ENCODE peak calls at places on chromosomes 2 and 18, in seven cellular contexts. K, E, T, Y, W, B and L are unnamed samples.

GRCh38 chr2:162056796-162057399 is 17.1 kb downstream of the DPP4 start:
- DNase-seq in K (no peak), B (no peak), Y (no peak), W (no peak), T (no peak), E (no peak), L (no peak)

GRCh38 chr2:28434600-28434989 is 41.9 kb downstream of the FOSL2 start:
- DNase-seq in K (no peak), Y (no peak), B (no peak), W (peak), T (no peak), E (no peak), L (no peak)

GRCh38 chr18:79488311-79489047 is 92.7 kb downstream of the NFATC1 start:
- DNase-seq in W (no peak), K (no peak), Y (no peak), E (no peak), B (no peak), T (no peak), L (no peak)

GRCh38 chr2:132766573-132766972 is 96.6 kb upstream of the LYPD1 start:
- DNase-seq in T (no peak), K (no peak), W (no peak), Y (no peak), B (no peak), E (no peak), L (peak)

GRCh38 chr2:239269173-239269865 is 131.5 kb downstream of the HDAC4 start:
- DNase-seq in W (no peak), Y (no peak), K (no peak), B (no peak), T (no peak), E (no peak), L (peak)

GRCh38 chr2:67585400-67585799 is 188.3 kb downstream of the ETAA1 start:
- DNase-seq in T (no peak), E (no peak), W (no peak), B (no peak), Y (no peak), K (no peak), L (no peak)

GRCh38 chr18:32771871-32772499 is 838 bp downstream of the KLHL14 start:
- DNase-seq in T (no peak), K (no peak), Y (no peak), B (no peak), W (no peak), E (peak), L (no peak)

GRCh38 chr18:79405019-79405780 is 9.5 kb downstream of the NFATC1 start:
- DNase-seq in Y (no peak), B (no peak), W (no peak), T (no peak), K (no peak), E (no peak), L (no peak)

GRCh38 chr18:13455960-13456471 is 237.5 kb downstream of the LDLRAD4 start:
- DNase-seq in Y (no peak), B (peak), T (no peak), K (no peak), W (no peak), E (no peak), L (no peak)

GRCh38 chr2:147665035-147665434 is 179.8 kb upstream of the ACVR2A start:
- DNase-seq in W (no peak), E (no peak), T (no peak), K (no peak), B (no peak), Y (no peak), L (no peak)

GRCh38 chr18:68766433-68766832 is 31.4 kb upstream of the CCDC102B start:
- DNase-seq in Y (no peak), E (no peak), K (no peak), B (no peak), W (no peak), T (no peak), L (no peak)

GRCh38 chr18:9740076-9740475 is 32.0 kb downstream of the RAB31 start:
- DNase-seq in E (no peak), B (no peak), T (no peak), Y (no peak), K (no peak), W (no peak), L (no peak)

GRCh38 chr2:205590759-205591158 is 91.5 kb upstream of the NRP2 start:
- DNase-seq in T (no peak), W (no peak), Y (no peak), E (no peak), B (no peak), K (no peak), L (no peak)

GRCh38 chr2:43136862-43137261 is 89.5 kb downstream of the ZFP36L2 start:
- DNase-seq in B (no peak), E (peak), T (no peak), K (no peak), W (no peak), Y (no peak), L (no peak)

GRCh38 chr2:73243884-73244570 is 9.9 kb downstream of the CCT7 start:
- DNase-seq in E (peak), T (no peak), W (no peak), B (no peak), Y (no peak), K (no peak), L (no peak)

GRCh38 chr2:160293401-160293911 is 93.4 kb upstream of the ITGB6 start:
- DNase-seq in E (peak), T (no peak), K (no peak), W (no peak), Y (no peak), B (no peak), L (no peak)

GRCh38 chr2:191713837-191714236 is 35.9 kb downstream of the NABP1 start:
- DNase-seq in T (peak), B (no peak), Y (no peak), K (no peak), W (peak), E (no peak), L (no peak)

GRCh38 chr2:148517296-148517695 is 127.3 kb upstream of the EPC2 start:
- DNase-seq in Y (no peak), W (no peak), B (no peak), T (no peak), E (no peak), K (no peak), L (no peak)

GRCh38 chr2:225584821-225585220 is 185.3 kb downstream of the NYAP2 start:
- DNase-seq in B (no peak), K (peak), W (no peak), Y (no peak), T (peak), E (peak), L (no peak)

GRCh38 chr2:133667085-133667484 is 98.8 kb upstream of the NCKAP5 start:
- DNase-seq in T (no peak), W (no peak), Y (no peak), E (no peak), B (no peak), K (no peak), L (no peak)

GRCh38 chr2:183172220-183172887 is 48.1 kb downstream of the NUP35 start:
- DNase-seq in K (no peak), T (no peak), E (no peak), B (no peak), Y (peak), W (no peak), L (no peak)

GRCh38 chr18:63963610-63964256 is 6.1 kb upstream of the SERPINB8 start:
- DNase-seq in K (no peak), T (peak), W (peak), E (peak), B (no peak), Y (no peak), L (peak)

GRCh38 chr18:55401638-55402191 is 186.3 kb downstream of the TCF4 start:
- DNase-seq in Y (no peak), W (peak), E (no peak), K (no peak), T (no peak), B (no peak), L (peak)

GRCh38 chr2:27096748-27097297 is 10.3 kb downstream of the KHK start:
- DNase-seq in B (no peak), W (no peak), T (no peak), Y (no peak), E (peak), K (no peak), L (no peak)

GRCh38 chr2:212843409-212844199 is 305.0 kb upstream of the ERBB4 start:
- DNase-seq in Y (no peak), B (no peak), W (no peak), E (no peak), T (no peak), K (no peak), L (no peak)

GRCh38 chr2:100857915-100858314 is 38.0 kb downstream of the NPAS2 start:
- DNase-seq in E (no peak), Y (no peak), K (no peak), B (no peak), W (no peak), T (no peak), L (no peak)

GRCh38 chr18:60389314-60389713 is 16.7 kb upstream of the MC4R start:
- DNase-seq in B (no peak), E (no peak), W (no peak), Y (no peak), T (no peak), K (no peak), L (no peak)

GRCh38 chr2:73293534-73294171 is at the start of gene EGR4:
- DNase-seq in W (peak), T (peak), K (peak), B (peak), Y (peak), E (peak), L (peak)

GRCh38 chr2:21117688-21118087 is 6.1 kb upstream of the TDRD15 start:
- DNase-seq in E (peak), W (no peak), Y (no peak), B (no peak), T (no peak), K (no peak), L (no peak)

GRCh38 chr2:56703001-56703400 is 519.2 kb downstream of the CCDC85A start:
- DNase-seq in W (no peak), B (no peak), E (no peak), T (no peak), K (no peak), Y (no peak), L (no peak)

GRCh38 chr2:70123051-70123828 is 36.0 kb downstream of the PCBP1 start:
- DNase-seq in E (no peak), W (no peak), B (no peak), T (no peak), Y (peak), K (peak), L (peak)

GRCh38 chr2:30756051-30756719 is 51.1 kb downstream of the CAPN13 start:
- DNase-seq in E (peak), Y (no peak), K (peak), W (peak), T (no peak), B (no peak), L (peak)

GRCh38 chr2:170740660-170741059 is 25.5 kb downstream of the SP5 start:
- DNase-seq in K (peak), Y (no peak), E (no peak), T (no peak), B (no peak), W (no peak), L (no peak)

GRCh38 chr18:1012775-1013174 is 108.1 kb downstream of the ADCYAP1 start:
- DNase-seq in W (no peak), Y (no peak), T (no peak), K (no peak), B (no peak), E (no peak), L (no peak)

GRCh38 chr18:32072321-32072720 is 19.4 kb upstream of the RNF138 start:
- DNase-seq in T (no peak), E (no peak), K (peak), B (no peak), W (peak), Y (no peak), L (peak)

GRCh38 chr2:216903470-216903869 is 43.6 kb upstream of the TNP1 start:
- DNase-seq in B (no peak), Y (no peak), K (no peak), E (no peak), W (no peak), T (no peak), L (no peak)

GRCh38 chr2:109335586-109336266 is 206.7 kb downstream of the SH3RF3 start:
- DNase-seq in Y (no peak), E (no peak), W (no peak), T (no peak), B (no peak), K (no peak), L (no peak)

GRCh38 chr2:37569986-37570688 is 101.3 kb downstream of the CDC42EP3 start:
- DNase-seq in T (no peak), E (no peak), W (peak), Y (no peak), B (no peak), K (no peak), L (no peak)

GRCh38 chr2:37571571-37572136 is 99.8 kb downstream of the CDC42EP3 start:
- DNase-seq in E (no peak), K (no peak), W (no peak), T (no peak), B (no peak), Y (no peak), L (no peak)

GRCh38 chr2:37569131-37569530 is 102.3 kb downstream of the CDC42EP3 start:
- DNase-seq in E (no peak), B (no peak), Y (no peak), K (no peak), W (no peak), T (no peak), L (no peak)

GRCh38 chr2:37568565-37568964 is 102.9 kb downstream of the CDC42EP3 start:
- DNase-seq in K (peak), T (no peak), E (no peak), B (no peak), W (no peak), Y (no peak), L (no peak)

GRCh38 chr2:37570773-37571570 is 100.5 kb downstream of the CDC42EP3 start:
- DNase-seq in E (peak), B (peak), T (no peak), K (no peak), W (no peak), Y (no peak), L (no peak)
- TF ChIP-seq JUND in E (peak), B (no peak), T (no peak), K (no peak), W (no peak), Y (no peak), L (no peak)

DNA sequence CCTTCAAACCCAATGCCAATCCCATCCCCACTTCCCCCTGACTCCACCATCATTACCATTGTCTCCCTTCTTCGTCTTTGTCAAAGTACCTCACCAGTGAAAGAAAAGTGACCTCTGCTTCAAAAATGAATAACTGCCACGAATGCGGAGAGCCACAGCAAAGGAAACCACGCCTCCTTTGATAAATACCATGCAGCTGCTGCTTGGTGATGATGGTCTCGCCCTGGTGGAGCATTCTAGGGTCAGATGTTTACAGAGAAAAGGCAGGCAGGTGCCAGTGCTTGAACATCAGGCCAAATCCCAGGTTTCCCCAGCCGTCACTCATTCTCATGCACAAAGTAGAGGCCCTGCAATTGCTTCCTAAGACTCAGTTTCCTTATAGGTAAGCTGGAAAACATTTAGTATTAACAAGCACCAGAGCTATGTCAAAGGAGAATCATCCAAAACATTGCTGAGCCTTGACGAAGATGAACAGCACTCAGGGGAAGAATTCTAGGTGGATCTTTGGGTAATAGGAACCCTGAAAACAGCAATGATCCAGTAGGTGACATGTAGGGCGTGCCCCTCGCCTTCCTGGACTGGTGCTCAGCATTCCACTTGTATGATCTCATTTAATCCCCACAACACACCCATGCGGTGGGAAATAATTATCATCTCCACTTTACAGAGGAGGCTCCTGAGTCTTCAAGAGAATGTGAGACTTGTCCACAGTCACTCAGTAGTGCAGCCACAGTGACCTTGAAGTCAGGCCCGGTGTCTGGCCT is 162.0 kb downstream of the BCL11A start:
- DNase-seq in B (no peak), Y (no peak), E (no peak), K (no peak), W (no peak), T (no peak), L (no peak)
- TF ChIP-seq JUND in B (no peak), Y (no peak), E (no peak), K (no peak), W (no peak), T (no peak), L (no peak)

GRCh38 chr2:173984866-173985588 is 19.9 kb upstream of the SP3 start:
- DNase-seq in Y (no peak), B (no peak), K (no peak), W (no peak), E (no peak), T (no peak), L (peak)
- TF ChIP-seq JUND in Y (no peak), B (no peak), K (no peak), W (no peak), E (no peak), T (no peak), L (no peak)

DNA sequence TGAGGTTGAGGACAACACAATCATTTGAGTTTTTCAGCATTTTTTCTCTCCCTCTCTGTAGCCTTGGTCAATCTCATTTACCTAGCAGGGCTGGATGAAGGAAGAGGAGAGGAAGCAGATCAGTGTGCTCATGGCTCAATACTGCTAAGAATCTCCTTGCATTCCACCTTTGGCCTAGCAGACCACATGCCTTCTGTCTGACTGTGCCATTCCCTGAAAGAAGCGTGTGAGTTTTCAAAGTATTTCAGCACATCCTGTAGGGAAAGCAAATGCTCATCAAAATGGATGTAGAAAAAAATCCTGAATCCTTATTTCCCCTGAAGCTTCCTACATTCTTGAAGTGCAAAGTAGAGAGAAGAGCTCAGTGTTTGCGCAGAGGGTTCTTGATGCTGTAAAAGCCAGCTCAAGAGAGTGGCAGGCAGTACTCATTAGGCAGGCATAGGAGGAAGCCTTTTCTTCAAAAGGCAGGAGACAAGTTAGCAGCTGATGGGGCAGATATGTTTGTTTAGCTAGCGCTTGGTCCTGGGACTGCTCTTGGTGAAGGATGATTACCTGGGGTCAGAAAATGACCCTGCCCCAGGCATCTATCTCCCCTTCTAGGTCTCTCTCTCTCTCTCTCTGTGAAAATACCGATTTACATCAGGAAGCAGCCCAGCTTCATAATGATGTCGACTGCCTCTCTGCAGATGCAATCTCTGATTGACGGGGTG is 14.4 kb upstream of the PIK3C3 start:
- DNase-seq in Y (peak), K (no peak), B (no peak), E (no peak), W (no peak), T (no peak), L (no peak)
- TF ChIP-seq JUND in Y (no peak), K (no peak), B (no peak), E (peak), W (no peak), T (no peak), L (no peak)

DNA sequence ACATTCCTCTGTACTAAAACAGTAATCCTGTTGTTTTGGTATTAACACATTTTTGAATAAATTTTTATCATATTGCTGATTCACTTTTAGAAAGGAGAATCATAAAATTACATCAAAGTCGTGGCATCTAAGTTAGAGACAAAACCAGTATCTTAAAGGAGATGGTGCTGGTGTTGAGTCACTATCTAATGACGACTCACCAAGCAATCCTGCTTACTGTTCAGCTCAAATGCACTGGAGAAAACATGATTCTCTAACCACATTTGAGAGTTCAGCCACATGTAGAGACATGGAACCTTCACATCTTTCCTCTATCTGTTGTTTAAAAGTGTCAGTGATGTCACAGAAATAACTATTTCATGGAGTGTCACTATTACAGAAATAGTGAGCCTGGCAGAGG is 473.8 kb downstream of the TGIF1 start:
- DNase-seq in T (no peak), B (no peak), K (no peak), W (no peak), E (no peak), Y (no peak), L (no peak)
- TF ChIP-seq JUND in T (no peak), B (no peak), K (no peak), W (no peak), E (no peak), Y (no peak), L (no peak)

DNA sequence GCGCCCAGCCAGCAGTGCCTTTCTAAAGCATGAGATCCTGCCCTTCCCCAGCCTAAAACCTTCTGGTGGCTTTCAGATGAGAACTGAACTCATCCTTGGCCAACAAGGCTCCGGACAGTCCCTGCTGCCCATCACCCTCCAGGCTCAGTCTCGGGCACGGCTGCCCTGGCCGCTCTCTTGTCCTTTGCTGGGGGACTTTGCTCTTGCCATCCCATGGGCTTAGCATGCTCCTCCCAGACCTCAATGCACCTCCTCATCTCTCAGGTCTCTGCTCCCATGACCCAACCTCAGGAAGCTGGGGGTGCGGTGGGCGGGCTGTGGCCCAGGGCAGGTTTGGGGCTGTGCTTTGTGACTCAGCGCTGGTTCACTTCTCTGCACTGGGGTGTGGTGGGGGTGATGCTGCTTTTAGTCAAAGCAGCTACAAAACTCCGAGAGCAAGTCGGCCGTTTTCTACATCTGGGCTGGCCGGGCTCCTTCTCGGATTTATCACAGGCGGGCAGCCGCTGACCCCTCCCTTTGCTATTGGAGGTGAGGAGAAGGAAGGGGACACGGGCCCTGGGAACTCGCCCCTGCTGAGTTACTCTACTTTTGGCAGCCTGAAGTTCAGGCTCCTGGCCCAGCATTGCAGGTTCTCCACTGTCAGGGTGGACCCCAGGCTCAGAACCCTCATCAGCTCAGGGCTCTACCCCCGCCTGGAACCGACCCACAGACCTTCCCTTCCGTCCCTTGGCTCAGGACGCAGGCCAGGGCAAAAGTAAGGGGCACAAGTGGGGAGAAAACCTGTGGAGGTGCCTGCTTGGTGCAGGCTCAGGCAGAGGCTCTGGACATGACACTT is 90.6 kb upstream of the TAF1B start:
- DNase-seq in Y (no peak), E (no peak), W (peak), K (peak), B (no peak), T (peak), L (no peak)
- TF ChIP-seq JUND in Y (no peak), E (no peak), W (no peak), K (no peak), B (no peak), T (no peak), L (no peak)

GRCh38 chr2:151381266-151381665 is 23.9 kb downstream of the TNFAIP6 start:
- DNase-seq in B (no peak), W (no peak), K (no peak), T (no peak), E (no peak), Y (no peak), L (no peak)
- TF ChIP-seq JUND in B (no peak), W (no peak), K (no peak), T (no peak), E (no peak), Y (no peak), L (no peak)

GRCh38 chr2:65991332-65991731 is 443.6 kb upstream of the MEIS1 start:
- DNase-seq in Y (no peak), E (no peak), T (no peak), W (no peak), B (no peak), K (no peak), L (no peak)
- TF ChIP-seq JUND in Y (no peak), E (no peak), T (no peak), W (no peak), B (no peak), K (no peak), L (no peak)